ENCODE peak calls at places on chromosome 1, in ten cellular contexts. B is uterus, J is GM23338, P is neuronal stem cell, W is heart right ventricle, F is cardiac muscle cell, M is sigmoid colon, V is bronchial epithelial cell, S is breast epithelium, E is lung. X is an unnamed sample.

GRCh38 chr1:18417317-18418269 is 63.1 kb upstream of the KLHDC7A start:
- DNase-seq in W (no peak), J (peak; percentile 45), F (no peak), S (no peak), P (no peak), B (no peak), E (no peak), M (no peak), V (no peak), X (no peak)

GRCh38 chr1:93842750-93843500 is 36.1 kb downstream of the DNTTIP2 start:
- DNase-seq in W (no peak), F (peak; percentile 40), E (no peak), B (no peak), S (no peak), M (no peak), P (no peak), V (no peak), J (no peak), X (no peak)

GRCh38 chr1:190029441-190029840 is 448.2 kb downstream of the BRINP3 start:
- DNase-seq in M (no peak), V (no peak), W (no peak), B (no peak), E (no peak), J (no peak), S (no peak), P (no peak), F (no peak), X (no peak)

GRCh38 chr1:76093931-76094330 is 19.4 kb downstream of the ST6GALNAC3 start:
- DNase-seq in F (no peak), E (no peak), M (no peak), P (no peak), V (no peak), S (no peak), B (no peak), W (no peak), J (no peak), X (no peak)

GRCh38 chr1:42456010-42456753 is at the start of the genes PPCS and ZMYND12:
- DNase-seq in F (peak; percentile 90), E (peak; percentile 86), P (peak; percentile 78), S (peak; percentile 86), M (peak; percentile 92), W (peak; percentile 93), V (peak; percentile 73), J (peak; percentile 84), B (peak; percentile 83), X (peak; percentile 94)

GRCh38 chr1:240122639-240123604 is 31.2 kb downstream of the FMN2 start:
- DNase-seq in E (peak; percentile 48), S (no peak), P (no peak), W (no peak), J (peak; percentile 35), B (no peak), M (no peak), V (no peak), F (no peak), X (peak; percentile 26)

GRCh38 chr1:202034683-202035462 is 24.5 kb downstream of the ELF3 start:
- DNase-seq in B (peak; percentile 55), S (peak; percentile 91), E (peak; percentile 92), W (peak; percentile 57), P (no peak), J (no peak), F (peak; percentile 96), M (peak; percentile 80), V (peak; percentile 97), X (peak; percentile 97)

GRCh38 chr1:55631508-55631907 is 416.3 kb upstream of the USP24 start:
- DNase-seq in V (peak; percentile 43), P (no peak), J (no peak), S (no peak), B (no peak), W (no peak), E (no peak), M (no peak), F (no peak), X (no peak)

GRCh38 chr1:100353073-100353801 is 931 bp downstream of the CDC14A start:
- DNase-seq in B (no peak), J (peak; percentile 80), F (no peak), V (no peak), M (no peak), S (peak; percentile 35), W (peak; percentile 37), P (no peak), E (peak; percentile 40), X (no peak)
- H3K27me3 ChIP-seq in B (no peaks in the 10 kb centered on the region), J (no peaks in the 10 kb centered on the region), F (no peaks in the 10 kb centered on the region), V (no peaks in the 10 kb centered on the region), M (no peaks in the 10 kb centered on the region), S (no peaks in the 10 kb centered on the region), W (no peaks in the 10 kb centered on the region), P (no peaks in the 10 kb centered on the region), E (no peaks in the 10 kb centered on the region), X (no peaks in the 10 kb centered on the region)

GRCh38 chr1:170664283-170664827 is 424 bp downstream of the PRRX1 start:
- DNase-seq in S (no peak), V (no peak), B (peak; percentile 45), M (peak; percentile 66), W (peak; percentile 29), J (peak; percentile 33), F (no peak), E (no peak), P (no peak), X (peak; percentile 82)
- H3K27me3 ChIP-seq in S (peaks cover 18% of the 10 kb centered on the region), V (peaks cover 54% of the 10 kb centered on the region), B (no peaks in the 10 kb centered on the region), M (peaks cover 23% of the 10 kb centered on the region), W (peaks cover 27% of the 10 kb centered on the region), J (peaks cover 100% of the 10 kb centered on the region), F (peaks cover 100% of the 10 kb centered on the region), E (peaks cover 2% of the 10 kb centered on the region), P (peaks cover 99% of the 10 kb centered on the region), X (peaks cover 11% of the 10 kb centered on the region)

GRCh38 chr1:226552061-226552460 is 3.5 kb downstream of the STUM start:
- DNase-seq in S (no peak), V (no peak), M (no peak), E (no peak), P (no peak), B (no peak), W (no peak), J (no peak), F (no peak), X (no peak)

GRCh38 chr1:226550671-226551041 is 2.1 kb downstream of the STUM start:
- DNase-seq in W (no peak), P (no peak), J (no peak), V (no peak), F (no peak), E (no peak), B (no peak), S (no peak), M (no peak), X (no peak)

GRCh38 chr1:226549937-226550670 is 1.5 kb downstream of the STUM start:
- DNase-seq in P (peak; percentile 5), F (no peak), E (no peak), B (peak; percentile 60), M (peak; percentile 89), W (peak; percentile 55), J (peak; percentile 76), V (peak; percentile 50), S (peak; percentile 33), X (peak; percentile 87)

GRCh38 chr1:226549094-226549936 is 751 bp downstream of the STUM start:
- DNase-seq in F (no peak), J (peak; percentile 46), S (no peak), P (peak; percentile 3), E (no peak), M (no peak), B (peak; percentile 32), W (no peak), V (no peak), X (no peak)

DNA sequence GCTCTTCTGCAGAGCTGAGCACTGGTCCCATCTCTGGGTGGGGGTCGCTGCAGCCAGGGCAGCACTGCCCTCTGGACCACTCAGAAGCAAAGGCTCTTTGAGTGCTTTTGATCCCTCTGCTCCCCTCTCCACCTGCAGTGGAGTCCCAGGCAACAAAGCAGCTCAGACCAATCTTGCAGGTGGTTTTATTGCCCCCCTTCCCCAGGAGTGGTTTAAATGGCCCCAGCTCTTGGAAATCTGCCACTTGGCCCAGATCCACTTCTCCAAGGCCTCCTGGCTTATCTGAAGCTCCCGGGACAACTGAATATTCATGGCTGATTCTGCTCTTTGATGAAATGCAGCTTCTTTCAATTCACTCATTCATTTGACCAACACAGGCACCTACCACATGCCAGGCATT is 2.7 kb downstream of the STUM start:
- DNase-seq in W (no peak), B (peak; percentile 46), F (no peak), S (no peak), M (no peak), J (no peak), V (no peak), P (no peak), E (no peak), X (no peak)
- H3K27me3 ChIP-seq in W (peaks cover 14% of the 10 kb centered on the region), B (no peaks in the 10 kb centered on the region), F (peaks cover 47% of the 10 kb centered on the region), S (peaks cover 4% of the 10 kb centered on the region), M (no peaks in the 10 kb centered on the region), J (peaks cover 44% of the 10 kb centered on the region), V (peaks cover 18% of the 10 kb centered on the region), P (peaks cover 86% of the 10 kb centered on the region), E (peaks cover 3% of the 10 kb centered on the region), X (no peaks in the 10 kb centered on the region)

GRCh38 chr1:204756349-204756748 is 70.8 kb upstream of the LRRN2 start:
- DNase-seq in E (no peak), W (no peak), P (no peak), V (no peak), M (no peak), F (no peak), J (no peak), B (no peak), S (no peak), X (no peak)

GRCh38 chr1:204754821-204755220 is 69.3 kb upstream of the LRRN2 start:
- DNase-seq in M (no peak), B (no peak), V (no peak), P (no peak), E (no peak), W (no peak), S (no peak), J (no peak), F (no peak), X (no peak)

GRCh38 chr1:204758601-204759000 is 73.1 kb upstream of the LRRN2 start:
- DNase-seq in P (no peak), M (no peak), F (no peak), V (no peak), E (no peak), W (no peak), S (no peak), B (no peak), J (no peak), X (no peak)

GRCh38 chr1:204763773-204764427 is 78.4 kb upstream of the LRRN2 start:
- DNase-seq in W (peak; percentile 38), B (peak; percentile 50), M (peak; percentile 82), J (peak; percentile 94), V (peak; percentile 74), P (peak; percentile 55), S (peak; percentile 48), F (peak; percentile 89), E (peak; percentile 76), X (peak; percentile 85)

DNA sequence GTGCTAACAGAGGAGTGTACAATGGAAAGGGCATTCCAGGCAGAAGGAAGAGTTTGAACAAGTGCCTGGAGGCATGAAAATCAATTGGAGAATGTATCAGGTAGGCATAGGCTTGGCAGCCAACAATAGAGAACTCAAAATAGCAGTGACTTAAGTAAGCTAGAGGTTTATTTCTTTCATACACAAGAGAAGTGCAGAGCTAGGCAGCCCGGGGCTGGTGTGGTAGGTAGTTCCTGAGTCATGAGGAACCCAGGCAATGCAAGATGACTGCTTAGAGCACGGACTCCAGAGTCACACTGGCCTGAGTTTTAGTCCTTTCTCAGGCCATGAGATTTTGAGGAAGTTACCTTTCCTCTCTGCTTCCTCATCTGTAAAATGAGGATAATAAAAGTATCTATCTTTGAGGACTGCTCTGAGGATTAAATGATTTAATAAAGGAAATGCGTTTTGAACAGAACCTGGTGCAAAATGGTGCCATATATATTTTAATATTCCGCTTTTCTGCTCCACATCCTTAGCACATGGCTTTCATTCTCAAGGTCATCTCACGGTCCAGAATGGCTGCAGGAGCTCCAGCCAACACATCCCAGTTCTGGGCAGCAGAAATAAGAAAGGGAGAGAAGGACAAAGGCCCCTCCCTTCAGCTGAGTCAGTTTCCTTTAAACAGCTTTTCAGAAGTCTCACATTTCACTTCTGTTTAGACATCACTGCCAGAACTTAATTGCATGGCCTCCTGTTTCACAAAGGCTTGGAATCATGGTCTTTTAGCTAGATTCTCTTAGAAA is 75.0 kb upstream of the LRRN2 start:
- DNase-seq in B (no peak), J (no peak), P (no peak), M (no peak), S (no peak), V (no peak), W (no peak), F (no peak), E (no peak), X (no peak)
- H3K27me3 ChIP-seq in B (no peaks in the 10 kb centered on the region), J (peaks cover 4% of the 10 kb centered on the region), P (no peaks in the 10 kb centered on the region), M (no peaks in the 10 kb centered on the region), S (no peaks in the 10 kb centered on the region), V (no peaks in the 10 kb centered on the region), W (peaks cover 17% of the 10 kb centered on the region), F (peaks cover 9% of the 10 kb centered on the region), E (peaks cover 2% of the 10 kb centered on the region), X (no peaks in the 10 kb centered on the region)

X was measured in pancreas.